ENCODE peak calls at places on chromosomes 16 and 17, in four cellular contexts. R is stimulated activated CD8-positive, alpha-beta memory T cell treated with anti-CD3 and anti-CD28 coated beads, Interleukin-4, amount 100 ng/mL, for 24 hours; H is kidney glomerular epithelial cell; D is SW 1271. G is an unnamed sample.

GRCh38 chr16:16139061-16139460 is 84.2 kb downstream of the ABCC6 start:
- DNase-seq in R (no peak), H (no peak), D (no peak), G (no peak)

GRCh38 chr17:68593331-68593710 is 7.8 kb downstream of the FAM20A start:
- DNase-seq in R (no peak), H (no peak), D (no peak), G (no peak)

GRCh38 chr17:410674-411401 is 58.2 kb upstream of the RPH3AL start:
- DNase-seq in R (peak), H (no peak), D (no peak), G (peak)

GRCh38 chr17:19799796-19800195 is 51.7 kb upstream of the ALDH3A1 start:
- DNase-seq in R (no peak), H (no peak), D (no peak), G (no peak)

GRCh38 chr16:5069048-5069447 is 2.6 kb upstream of the ALG1 start:
- DNase-seq in R (no peak), H (no peak), D (no peak), G (no peak)

GRCh38 chr17:37818689-37819088 is 73.8 kb upstream of the HNF1B start:
- DNase-seq in R (no peak), H (peak), D (peak), G (no peak)

GRCh38 chr17:51951737-51952136 is 206.8 kb downstream of the CA10 start:
- DNase-seq in R (no peak), H (peak), D (no peak), G (no peak)

GRCh38 chr17:17849863-17850373 is 13.1 kb upstream of the SREBF1 start:
- DNase-seq in R (peak), H (peak), D (peak), G (peak)

GRCh38 chr17:77528516-77529327 is 388.0 kb downstream of the SEC14L1 start:
- DNase-seq in R (peak), H (no peak), D (no peak), G (no peak)

GRCh38 chr17:40541060-40541872 is 24.0 kb downstream of the CCR7 start:
- DNase-seq in R (peak), H (no peak), D (no peak), G (no peak)

GRCh38 chr16:3358884-3359283 is 3.2 kb downstream of the OR2C1 start:
- DNase-seq in R (no peak), H (no peak), D (peak), G (no peak)

GRCh38 chr17:42979511-42980273 is at the start of gene PTGES3L:
- DNase-seq in R (no peak), H (no peak), D (peak), G (no peak)

GRCh38 chr17:41520821-41521521 is 2.3 kb upstream of the KRT15 start:
- DNase-seq in R (no peak), H (peak), D (no peak), G (no peak)

GRCh38 chr17:3691539-3692166 is 4.3 kb downstream of the P2RX5 start:
- DNase-seq in R (no peak), H (no peak), D (no peak), G (no peak)

GRCh38 chr16:56450275-56450889 is 750 bp downstream of the NUDT21 start:
- DNase-seq in R (no peak), H (no peak), D (no peak), G (no peak)

GRCh38 chr17:5618511-5618910 is 34.2 kb upstream of the NLRP1 start:
- DNase-seq in R (no peak), H (no peak), D (no peak), G (no peak)

GRCh38 chr16:9840761-9841665 is 341.2 kb downstream of the GRIN2A start:
- DNase-seq in R (no peak), H (no peak), D (no peak), G (no peak)

GRCh38 chr17:75199886-75200618 is 5.4 kb upstream of the NUP85 start:
- DNase-seq in R (no peak), H (no peak), D (no peak), G (no peak)

GRCh38 chr17:63641678-63642077 is 19.5 kb downstream of the MAP3K3 start:
- DNase-seq in R (no peak), H (no peak), D (no peak), G (no peak)

GRCh38 chr16:75022567-75022966 is 23.7 kb downstream of the ZNRF1 start:
- DNase-seq in R (no peak), H (no peak), D (no peak), G (no peak)

GRCh38 chr17:9446528-9446927 is 129.1 kb downstream of the STX8 start:
- DNase-seq in R (no peak), H (no peak), D (no peak), G (no peak)

GRCh38 chr16:69880640-69881133 is 70.4 kb upstream of the CLEC18A start:
- DNase-seq in R (no peak), H (no peak), D (no peak), G (no peak)

GRCh38 chr17:9308069-9308468 is 267.6 kb downstream of the STX8 start:
- DNase-seq in R (no peak), H (peak), D (no peak), G (no peak)

GRCh38 chr16:22225060-22225459 is 19.0 kb downstream of the EEF2K start:
- DNase-seq in R (no peak), H (no peak), D (no peak), G (no peak)

GRCh38 chr17:69525920-69526841 is 111.7 kb downstream of the MAP2K6 start:
- DNase-seq in R (no peak), H (peak), D (peak), G (no peak)

GRCh38 chr16:23324727-23325126 is 22.6 kb downstream of the SCNN1B start:
- DNase-seq in R (no peak), H (no peak), D (no peak), G (no peak)

GRCh38 chr17:57626520-57627210 is 118.4 kb downstream of the CCDC182 start:
- DNase-seq in R (no peak), H (no peak), D (no peak), G (no peak)

GRCh38 chr16:4663756-4664465 is 29.5 kb upstream of the NUDT16L1 start:
- DNase-seq in R (no peak), H (no peak), D (no peak), G (no peak)

GRCh38 chr16:49857423-49858181 is 1.7 kb upstream of the ZNF423 start:
- DNase-seq in R (peak), H (peak), D (no peak), G (no peak)

GRCh38 chr16:66211651-66212050 is 154.8 kb upstream of the CDH5 start:
- DNase-seq in R (no peak), H (no peak), D (no peak), G (no peak)

GRCh38 chr16:726438-727290 is at the start of the genes CCDC78 and HAGHL:
- DNase-seq in R (peak), H (no peak), D (no peak), G (no peak)

GRCh38 chr16:65481956-65482355 is 360.1 kb upstream of the CDH11 start:
- DNase-seq in R (no peak), H (no peak), D (no peak), G (no peak)

GRCh38 chr16:20611975-20612471 is 35.9 kb upstream of the ACSM2B start:
- DNase-seq in R (no peak), H (no peak), D (no peak), G (no peak)

GRCh38 chr17:80388175-80388574 is 26.8 kb upstream of the ENDOV start:
- DNase-seq in R (no peak), H (no peak), D (no peak), G (no peak)

GRCh38 chr16:84976644-84977400 is 34.5 kb downstream of the ZDHHC7 start:
- DNase-seq in R (no peak), H (no peak), D (no peak), G (no peak)

GRCh38 chr17:51035436-51035835 is 85.2 kb downstream of the SPAG9 start:
- DNase-seq in R (no peak), H (peak), D (peak), G (no peak)